ENCODE peak calls at places on chromosomes 12 and 14, in eight cellular contexts. F is GM23248, I is coronary artery, J is fibroblast of mammary gland, Q is HCT116, G is body of pancreas, W is cardiac muscle cell, S is OCI-LY7. U is an unnamed sample.

GRCh38 chr14:92599786-92600185 is 86.2 kb downstream of the RIN3 start:
- DNase-seq in J (peak), F (peak), S (no peak), Q (no peak), G (no peak), I (no peak), W (no peak), U (no peak)

GRCh38 chr14:88470542-88471440 is 84.0 kb downstream of the PTPN21 start:
- DNase-seq in W (no peak), F (peak), J (peak), I (no peak), Q (no peak), S (no peak), G (no peak), U (no peak)

GRCh38 chr14:105878125-105878524 is 351.7 kb downstream of the TMEM121 start:
- DNase-seq in S (no peak), I (peak), J (no peak), F (no peak), G (no peak), Q (no peak), W (no peak), U (peak)

GRCh38 chr14:56116128-56116900 is 1.9 kb upstream of the PELI2 start:
- DNase-seq in W (no peak), G (no peak), F (no peak), J (no peak), S (no peak), Q (no peak), I (no peak), U (peak)

GRCh38 chr14:54182419-54183040 is 214.3 kb upstream of the CDKN3 start:
- DNase-seq in G (no peak), W (no peak), J (peak), I (no peak), S (no peak), Q (no peak), F (peak), U (no peak)

GRCh38 chr14:61476737-61477410 is 155.5 kb downstream of the PRKCH start:
- DNase-seq in F (peak), J (peak), G (no peak), Q (no peak), I (peak), W (no peak), S (peak), U (no peak)

GRCh38 chr14:58777541-58777979 is 139.8 kb downstream of the DACT1 start:
- DNase-seq in F (no peak), S (no peak), G (no peak), Q (no peak), W (no peak), I (no peak), J (no peak), U (no peak)

GRCh38 chr14:37565550-37565949 is 29.5 kb downstream of the FOXA1 start:
- DNase-seq in J (no peak), Q (no peak), I (no peak), G (no peak), F (no peak), S (no peak), W (no peak), U (no peak)

GRCh38 chr14:69376439-69376838 is 21.7 kb downstream of the ERH start:
- DNase-seq in J (peak), W (no peak), I (no peak), Q (no peak), G (no peak), S (no peak), F (peak), U (no peak)

GRCh38 chr14:50530794-50531193 is 1.6 kb downstream of the MAP4K5 start:
- DNase-seq in Q (no peak), S (peak), G (no peak), I (no peak), W (no peak), F (peak), J (no peak), U (no peak)

GRCh38 chr14:99599440-99599839 is 4.6 kb downstream of the CCDC85C start:
- DNase-seq in F (no peak), W (no peak), S (no peak), G (no peak), I (no peak), J (no peak), Q (no peak), U (no peak)

GRCh38 chr14:99598774-99599173 is 5.2 kb downstream of the CCDC85C start:
- DNase-seq in F (no peak), S (no peak), J (no peak), Q (no peak), I (no peak), W (no peak), G (no peak), U (no peak)

GRCh38 chr14:99601301-99601945 is 2.6 kb downstream of the CCDC85C start:
- DNase-seq in F (no peak), W (peak), J (peak), G (peak), S (no peak), I (no peak), Q (no peak), U (no peak)

GRCh38 chr14:99602054-99602787 is 1.8 kb downstream of the CCDC85C start:
- DNase-seq in Q (no peak), W (peak), J (no peak), G (peak), I (no peak), F (peak), S (no peak), U (no peak)

GRCh38 chr14:99600232-99600888 is 3.6 kb downstream of the CCDC85C start:
- DNase-seq in W (no peak), Q (no peak), I (no peak), J (no peak), F (no peak), S (no peak), G (no peak), U (no peak)
- H3K4me3 ChIP-seq in W (no peak), Q (no peak), I (no peak), J (no peak), F (no peak), S (no peak), G (no peak), U (no peak)

DNA sequence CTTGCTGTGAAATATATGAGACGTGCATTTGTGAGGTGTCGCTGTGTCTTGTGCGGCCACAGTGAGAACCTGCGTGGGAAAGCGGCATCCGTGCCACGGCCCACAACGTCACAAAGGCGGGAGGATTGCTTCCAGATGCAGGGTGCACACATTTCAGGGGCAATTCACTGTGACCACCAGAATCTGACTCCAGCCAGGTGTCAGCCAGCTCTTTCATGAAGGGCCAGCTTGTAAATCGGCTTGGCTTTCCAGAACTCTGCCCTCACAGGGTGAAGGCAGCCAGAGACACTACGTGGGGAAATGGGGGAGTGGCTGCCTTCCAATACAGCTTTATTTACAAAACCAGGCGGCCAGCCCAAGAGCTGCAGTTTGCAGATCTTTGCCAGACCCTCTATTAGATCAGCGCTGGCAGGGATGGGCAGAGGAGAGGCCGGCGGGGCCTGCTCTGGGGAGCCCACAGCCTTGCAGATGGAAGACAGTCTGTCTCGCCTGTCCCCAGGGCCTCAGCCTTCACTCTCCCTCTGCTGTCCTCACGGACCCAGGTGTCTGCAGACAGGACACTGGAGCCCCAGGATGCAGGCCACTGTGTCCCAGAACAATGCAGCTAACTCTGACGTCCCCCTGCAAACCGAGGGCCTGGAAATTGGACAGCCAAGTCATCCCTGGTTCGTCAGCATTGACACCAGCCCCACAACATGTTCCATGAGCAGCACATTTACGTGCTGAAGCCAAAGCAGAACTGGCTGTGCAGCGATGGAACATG is 53.5 kb downstream of the ADGRD1 start:
- DNase-seq in W (no peak), G (no peak), F (peak), J (no peak), S (no peak), Q (no peak), I (no peak), U (peak)
- H3K4me3 ChIP-seq in W (no peak), G (no peak), F (no peak), J (no peak), S (no peak), Q (no peak), I (no peak), U (no peak)

GRCh38 chr12:50112456-50113218 is 601 bp downstream of the COX14 start:
- DNase-seq in Q (no peak), W (peak), S (peak), I (no peak), G (no peak), J (peak), F (no peak), U (no peak)

GRCh38 chr12:50111693-50112455 is at the start of gene COX14:
- DNase-seq in S (peak), J (peak), G (peak), Q (peak), I (peak), W (peak), F (peak), U (peak)

GRCh38 chr12:50111417-50111692 is 681 bp upstream of the COX14 start:
- DNase-seq in Q (no peak), I (no peak), S (no peak), G (no peak), F (no peak), J (no peak), W (no peak), U (no peak)

GRCh38 chr12:50110127-50110761 is 1.8 kb upstream of the COX14 start:
- DNase-seq in Q (no peak), I (peak), F (no peak), W (no peak), S (peak), J (no peak), G (peak), U (peak)

GRCh38 chr12:50110762-50111416 is 1.1 kb upstream of the COX14 start:
- DNase-seq in F (peak), G (peak), J (peak), S (peak), I (peak), W (peak), Q (no peak), U (peak)
- H3K4me3 ChIP-seq in F (peak), G (no peak), J (peak), S (peak), I (peak), W (no peak), Q (no peak), U (peak)

GRCh38 chr12:98419101-98419794 is 96.1 kb upstream of the TMPO start:
- DNase-seq in J (no peak), S (no peak), I (no peak), F (peak), G (no peak), W (no peak), Q (no peak), U (no peak)
- H3K4me3 ChIP-seq in J (no peak), S (no peak), I (peak), F (peak), G (no peak), W (no peak), Q (no peak), U (no peak)

U was measured in spleen.